ENCODE peak calls at places on chromosomes 1 and 21, in six cellular contexts. U, H, R, T, Y and F are unnamed samples.

GRCh38 chr1:236099622-236100021 is 34.7 kb upstream of the NID1 start:
- DNase-seq in U (peak; percentile 36), H (no peak), R (no peak), T (no peak), Y (no peak), F (no peak)

GRCh38 chr1:247332215-247332900 is 691 bp upstream of the ZNF496 start:
- DNase-seq in U (peak; percentile 32), H (peak; percentile 36), R (peak; percentile 41), T (no peak), Y (peak; percentile 54), F (peak; percentile 21)

GRCh38 chr1:226384040-226384439 is 23.9 kb downstream of the PARP1 start:
- DNase-seq in U (no peak), H (no peak), R (no peak), T (no peak), Y (no peak), F (no peak)

GRCh38 chr21:45280178-45280821 is 7.4 kb downstream of the POFUT2 start:
- DNase-seq in U (no peak), H (no peak), R (peak; percentile 8), T (peak; percentile 12), Y (peak; percentile 13), F (no peak)

GRCh38 chr1:5837976-5838653 is 154.1 kb downstream of the NPHP4 start:
- DNase-seq in U (no peak), H (no peak), R (no peak), T (no peak), Y (no peak), F (no peak)

GRCh38 chr1:84611796-84612195 is 37.6 kb upstream of the CTBS start:
- DNase-seq in U (peak; percentile 70), H (peak; percentile 64), R (no peak), T (no peak), Y (no peak), F (no peak)

GRCh38 chr1:109924316-109924715 is 13.7 kb downstream of the CSF1 start:
- DNase-seq in U (no peak), H (no peak), R (no peak), T (no peak), Y (no peak), F (no peak)

GRCh38 chr1:109238382-109238781 is 11.0 kb upstream of the CELSR2 start:
- DNase-seq in U (no peak), H (no peak), R (no peak), T (no peak), Y (no peak), F (no peak)

GRCh38 chr1:8142955-8143629 is 117.0 kb upstream of the ERRFI1 start:
- DNase-seq in U (peak; percentile 56), H (peak; percentile 42), R (no peak), T (no peak), Y (no peak), F (no peak)

GRCh38 chr1:245516178-245516829 is 361.5 kb downstream of the KIF26B start:
- DNase-seq in U (no peak), H (peak; percentile 12), R (no peak), T (no peak), Y (no peak), F (no peak)

GRCh38 chr1:21667348-21668231 is 1.6 kb downstream of the RAP1GAP start:
- DNase-seq in U (no peak), H (no peak), R (peak; percentile 9), T (no peak), Y (no peak), F (no peak)